ENCODE peak calls at places on chromosomes 6 and 20, in nine cellular contexts. L, O, H, D, P, B, V, Y and U are unnamed samples.

GRCh38 chr6:42451595-42452170 is at the start of gene TRERF1:
- DNase-seq in O (no peak), V (peak; percentile 12), H (peak; percentile 64), L (peak; percentile 38), D (peak; percentile 93), Y (no peak), B (peak; percentile 55), P (peak; percentile 95), U (peak; percentile 42)

GRCh38 chr6:109702797-109703196 is 11.7 kb downstream of the FIG4 start:
- DNase-seq in V (no peak), Y (no peak), H (no peak), L (no peak), O (no peak), D (no peak), B (no peak), P (no peak), U (no peak)

GRCh38 chr6:40947876-40948514 is 91.0 kb downstream of the UNC5CL start:
- DNase-seq in B (no peak), V (no peak), H (no peak), O (no peak), L (no peak), D (no peak), P (peak; percentile 56), Y (no peak), U (no peak)

GRCh38 chr6:33584700-33585402 is 4.8 kb upstream of the BAK1 start:
- DNase-seq in P (no peak), B (no peak), V (no peak), O (no peak), L (no peak), D (peak; percentile 54), Y (no peak), H (no peak), U (no peak)

GRCh38 chr6:16681260-16681873 is 79.9 kb downstream of the ATXN1 start:
- DNase-seq in Y (no peak), V (no peak), O (no peak), H (no peak), P (no peak), D (no peak), B (peak; percentile 63), L (peak; percentile 28), U (no peak)

GRCh38 chr6:83352413-83352812 is 78.4 kb downstream of the ME1 start:
- DNase-seq in P (no peak), Y (no peak), V (no peak), L (no peak), D (no peak), H (no peak), B (no peak), O (no peak), U (no peak)

GRCh38 chr20:25574411-25574810 is 10.9 kb downstream of the NINL start:
- DNase-seq in L (no peak), Y (no peak), O (no peak), D (peak; percentile 58), H (no peak), B (no peak), P (no peak), V (no peak), U (no peak)

GRCh38 chr20:62576815-62577214 is 65.5 kb upstream of the SLCO4A1 start:
- DNase-seq in O (no peak), B (no peak), Y (no peak), D (no peak), P (peak; percentile 69), H (no peak), V (no peak), L (no peak), U (no peak)

GRCh38 chr20:62258499-62259293 is 20.4 kb downstream of the OSBPL2 start:
- DNase-seq in P (no peak), H (no peak), B (peak; percentile 41), O (no peak), V (no peak), L (no peak), Y (no peak), D (no peak), U (no peak)

DNA sequence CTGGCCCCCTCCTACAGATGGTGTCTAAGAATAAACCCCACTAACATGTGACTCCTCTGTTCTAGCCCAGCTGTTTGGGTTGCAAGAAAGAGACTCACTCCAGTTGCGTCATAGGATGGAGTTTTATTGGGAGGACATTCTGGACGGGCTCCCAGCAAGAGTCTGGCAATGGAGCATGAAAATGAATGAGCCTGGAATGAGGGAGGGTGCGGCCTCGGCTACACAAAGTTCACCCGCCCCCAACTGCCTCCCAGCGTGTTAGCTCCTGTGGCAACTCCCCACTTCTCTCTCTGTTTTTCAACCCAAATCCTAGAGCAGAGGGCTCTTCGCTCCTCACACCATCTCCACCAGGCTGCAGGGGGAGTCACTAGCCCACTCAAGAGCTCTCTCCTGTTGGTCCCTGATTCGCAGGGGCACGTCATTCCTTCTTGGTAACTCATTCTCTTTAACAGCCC is 5.1 kb upstream of the ADAM33 start:
- DNase-seq in O (peak; percentile 41), H (peak; percentile 81), L (peak; percentile 83), B (peak; percentile 82), V (no peak), Y (no peak), P (no peak), D (no peak), U (no peak)
- TF ChIP-seq CTCF in O (no peak), H (no peak), L (no peak), B (peak; percentile 33), V (no peak), Y (no peak), P (no peak), D (no peak), U (no peak)

GRCh38 chr20:13638496-13639477 is at the start of gene TASP1:
- DNase-seq in V (peak; percentile 95), D (peak; percentile 97), H (peak; percentile 98), O (peak; percentile 99), Y (peak; percentile 95), P (peak; percentile 99), B (peak; percentile 77), L (peak; percentile 94), U (peak; percentile 33)
- TF ChIP-seq CTCF in V (no peak), D (no peak), H (no peak), O (no peak), Y (no peak), P (no peak), B (no peak), L (no peak), U (no peak)

GRCh38 chr6:106747139-106747538 is 117.8 kb downstream of the QRSL1 start:
- DNase-seq in H (peak; percentile 52), B (no peak), O (no peak), V (no peak), L (no peak), D (no peak), P (no peak), Y (no peak), U (no peak)

GRCh38 chr6:106746660-106747059 is 117.3 kb downstream of the QRSL1 start:
- DNase-seq in P (no peak), Y (no peak), L (no peak), D (no peak), H (no peak), B (no peak), O (no peak), V (no peak), U (no peak)

GRCh38 chr6:106749611-106750010 is 120.2 kb downstream of the QRSL1 start:
- DNase-seq in O (no peak), V (no peak), P (no peak), L (no peak), H (no peak), B (no peak), Y (no peak), D (no peak), U (no peak)

GRCh38 chr6:106750146-106750900 is 120.9 kb downstream of the QRSL1 start:
- DNase-seq in H (no peak), O (no peak), P (no peak), B (no peak), D (no peak), L (no peak), Y (no peak), V (no peak), U (no peak)

DNA sequence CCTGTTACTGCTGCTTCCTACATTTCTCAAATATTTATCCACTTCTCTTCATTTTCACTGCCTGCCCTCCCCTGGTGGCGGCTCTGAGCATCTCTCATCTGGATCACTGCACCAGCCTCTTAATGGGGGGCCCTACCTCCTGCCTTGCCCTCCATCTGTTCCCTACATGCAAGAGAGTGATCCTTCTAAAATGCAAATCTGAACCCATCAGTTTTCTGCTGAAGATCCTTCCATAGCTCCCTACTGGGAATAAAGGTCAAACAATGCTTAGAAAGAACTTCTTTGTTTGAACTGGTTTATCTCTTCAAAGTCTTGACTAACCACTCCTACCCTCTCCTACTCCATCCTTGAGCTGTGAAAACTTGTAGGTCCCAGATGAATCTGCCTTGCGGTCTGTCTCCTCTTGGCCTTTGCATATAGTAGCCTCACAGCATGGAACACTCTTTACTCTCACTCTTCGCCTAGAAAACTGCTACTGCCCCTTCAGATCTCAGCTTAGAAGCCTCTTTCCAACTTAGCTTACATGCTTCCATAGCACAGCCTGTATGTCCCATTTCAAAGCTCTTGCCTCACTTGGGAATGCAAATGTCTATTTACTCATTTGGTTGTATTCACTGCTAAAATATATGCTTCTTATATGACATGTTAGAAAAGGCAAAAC is 119.3 kb downstream of the QRSL1 start:
- DNase-seq in L (no peak), O (no peak), D (no peak), H (no peak), B (no peak), V (no peak), Y (no peak), P (peak; percentile 63), U (no peak)
- TF ChIP-seq CTCF in L (no peak), O (no peak), D (no peak), H (no peak), B (peak; percentile 7), V (no peak), Y (no peak), P (peak; percentile 55), U (no peak)

GRCh38 chr20:18645851-18646250 is 58.0 kb downstream of the DTD1 start:
- DNase-seq in L (no peak), H (no peak), B (no peak), D (no peak), P (peak; percentile 32), Y (no peak), O (no peak), V (no peak), U (no peak)

GRCh38 chr20:18653736-18654447 is 66.0 kb downstream of the DTD1 start:
- DNase-seq in Y (no peak), B (no peak), P (no peak), D (no peak), O (no peak), H (no peak), L (no peak), V (no peak), U (no peak)

GRCh38 chr20:18654448-18654773 is 66.6 kb downstream of the DTD1 start:
- DNase-seq in L (no peak), H (no peak), V (no peak), B (no peak), D (no peak), Y (no peak), P (no peak), O (no peak), U (no peak)

GRCh38 chr20:18647777-18648176 is 59.9 kb downstream of the DTD1 start:
- DNase-seq in D (no peak), L (no peak), Y (no peak), H (no peak), P (no peak), V (no peak), O (no peak), B (no peak), U (no peak)

DNA sequence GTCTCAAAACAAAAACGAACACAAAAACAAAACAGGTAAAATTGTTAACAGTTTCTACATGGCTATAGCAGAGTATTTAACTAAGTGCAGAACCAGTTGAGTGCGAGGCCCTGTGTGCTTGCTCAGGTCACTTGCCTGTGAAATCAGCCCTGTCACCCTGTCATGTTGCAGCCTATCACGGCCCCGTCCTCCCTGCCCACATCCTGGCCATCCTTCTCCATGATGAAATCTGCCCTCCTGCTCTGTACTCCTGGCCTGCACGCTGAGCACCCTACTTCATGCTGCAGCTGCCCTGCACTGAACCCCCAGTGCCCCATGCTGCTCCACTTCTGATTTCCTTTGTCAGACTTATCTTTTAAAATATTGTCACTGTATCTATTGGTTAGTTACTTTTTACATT is 62.4 kb downstream of the DTD1 start:
- DNase-seq in Y (no peak), P (no peak), V (no peak), L (no peak), D (no peak), B (no peak), H (no peak), O (no peak), U (no peak)
- TF ChIP-seq CTCF in Y (no peak), P (no peak), V (no peak), L (no peak), D (no peak), B (no peak), H (no peak), O (no peak), U (no peak)